ENCODE peak calls at places on chromosomes 7 and 10, in seven cellular contexts. X is GM12878, N is K562, O is HCT116, T is H1, E is HepG2, J is SK-N-SH. B is an unnamed sample.

GRCh38 chr7:134280508-134280907 is 36.2 kb downstream of the SLC35B4 start:
- DNase-seq in X (no peak), N (no peak), O (no peak), T (no peak), E (no peak), J (no peak), B (no peak)

GRCh38 chr10:6716521-6716920 is 136.4 kb upstream of the PRKCQ start:
- DNase-seq in X (no peak), N (no peak), O (no peak), T (no peak), E (no peak), J (no peak), B (no peak)

GRCh38 chr7:155108144-155108901 is 38.2 kb downstream of the HTR5A start:
- DNase-seq in X (no peak), N (no peak), O (no peak), T (no peak), E (no peak), J (no peak), B (no peak)

GRCh38 chr10:12081879-12082560 is 13.3 kb downstream of the DHTKD1 start:
- DNase-seq in X (no peak), N (no peak), O (no peak), T (no peak), E (no peak), J (no peak), B (no peak)

GRCh38 chr10:43594944-43595589 is 11.2 kb upstream of the ZNF485 start:
- DNase-seq in X (peak; percentile 84), N (no peak), O (no peak), T (no peak), E (no peak), J (no peak), B (no peak)

GRCh38 chr7:128410092-128410665 is 397 bp upstream of the IMPDH1 start:
- DNase-seq in X (no peak), N (peak; percentile 71), O (peak; percentile 48), T (no peak), E (no peak), J (peak; percentile 81), B (peak; percentile 63)

GRCh38 chr7:8325067-8325466 is 63.1 kb upstream of the ICA1 start:
- DNase-seq in X (no peak), N (no peak), O (no peak), T (no peak), E (no peak), J (no peak), B (no peak)

GRCh38 chr7:42099076-42099836 is 137.8 kb downstream of the GLI3 start:
- DNase-seq in X (no peak), N (no peak), O (no peak), T (no peak), E (no peak), J (no peak), B (no peak)

GRCh38 chr10:46523119-46523880 is 33.2 kb downstream of the GPRIN2 start:
- DNase-seq in X (no peak), N (no peak), O (peak; percentile 13), T (no peak), E (no peak), J (peak; percentile 48), B (no peak)

GRCh38 chr10:59072038-59072437 is 104.4 kb upstream of the PHYHIPL start:
- DNase-seq in X (no peak), N (no peak), O (no peak), T (no peak), E (no peak), J (no peak), B (no peak)

GRCh38 chr7:30931927-30932540 is 20.4 kb downstream of the AQP1 start:
- DNase-seq in X (no peak), N (peak; percentile 7), O (no peak), T (peak; percentile 1), E (no peak), J (peak; percentile 12), B (no peak)

GRCh38 chr7:80443336-80443735 is 68.5 kb downstream of the GNAT3 start:
- DNase-seq in X (no peak), N (no peak), O (no peak), T (no peak), E (no peak), J (no peak), B (no peak)

GRCh38 chr7:2006921-2007381 is 225.8 kb downstream of the MAD1L1 start:
- DNase-seq in X (no peak), N (no peak), O (no peak), T (no peak), E (no peak), J (no peak), B (no peak)

GRCh38 chr7:1263391-1263951 is 30.8 kb downstream of the UNCX start:
- DNase-seq in X (no peak), N (no peak), O (no peak), T (no peak), E (no peak), J (no peak), B (no peak)

GRCh38 chr10:22630229-22631174 is 83.9 kb downstream of the PIP4K2A start:
- DNase-seq in X (peak; percentile 92), N (peak; percentile 76), O (no peak), T (no peak), E (no peak), J (no peak), B (no peak)

GRCh38 chr7:152313879-152314604 is 121.8 kb downstream of the KMT2C start:
- DNase-seq in X (no peak), N (peak; percentile 74), O (peak; percentile 79), T (no peak), E (no peak), J (peak; percentile 55), B (peak; percentile 27)

GRCh38 chr10:133062635-133063034 is 25.1 kb upstream of the ADGRA1 start:
- DNase-seq in X (no peak), N (no peak), O (no peak), T (no peak), E (no peak), J (no peak), B (no peak)

GRCh38 chr10:59283456-59284082 is 78.8 kb downstream of the FAM13C start:
- DNase-seq in X (no peak), N (no peak), O (no peak), T (no peak), E (no peak), J (peak; percentile 58), B (no peak)

GRCh38 chr10:72084094-72084459 is 4.3 kb downstream of the SPOCK2 start:
- DNase-seq in X (no peak), N (no peak), O (no peak), T (no peak), E (no peak), J (no peak), B (no peak)

GRCh38 chr10:17022399-17022798 is 107.2 kb downstream of the CUBN start:
- DNase-seq in X (no peak), N (no peak), O (no peak), T (peak; percentile 48), E (no peak), J (no peak), B (no peak)
- TF ChIP-seq SIN3A in X (no peak), N (no peak), O (no peak), T (no peak), E (no peak), J (no peak), B (no peak)

GRCh38 chr10:62048473-62048872 is 147.0 kb downstream of the ARID5B start:
- DNase-seq in X (no peak), N (no peak), O (no peak), T (no peak), E (no peak), J (no peak), B (no peak)

GRCh38 chr10:62047240-62047897 is 145.9 kb downstream of the ARID5B start:
- DNase-seq in X (no peak), N (no peak), O (no peak), T (no peak), E (no peak), J (no peak), B (no peak)

GRCh38 chr10:62047960-62048383 is 146.5 kb downstream of the ARID5B start:
- DNase-seq in X (no peak), N (no peak), O (no peak), T (no peak), E (peak; percentile 25), J (no peak), B (no peak)

GRCh38 chr10:62045765-62046521 is 144.4 kb downstream of the ARID5B start:
- DNase-seq in X (no peak), N (no peak), O (no peak), T (no peak), E (peak; percentile 83), J (no peak), B (no peak)

GRCh38 chr10:62046522-62047239 is 145.2 kb downstream of the ARID5B start:
- DNase-seq in X (peak; percentile 55), N (no peak), O (no peak), T (no peak), E (peak; percentile 67), J (no peak), B (no peak)
- H3K4me1 ChIP-seq in X (peaks cover 68% of the 10 kb centered on the region), N (peaks cover 9% of the 10 kb centered on the region), O (peaks cover 22% of the 10 kb centered on the region), T (peaks cover 12% of the 10 kb centered on the region), E (peaks cover 77% of the 10 kb centered on the region), J (peaks cover 54% of the 10 kb centered on the region), B (peaks cover 83% of the 10 kb centered on the region)

GRCh38 chr10:128837478-128837877 is 629.6 kb upstream of the MGMT start:
- DNase-seq in X (no peak), N (no peak), O (no peak), T (no peak), E (no peak), J (no peak), B (no peak)

GRCh38 chr10:128839701-128840100 is 627.3 kb upstream of the MGMT start:
- DNase-seq in X (no peak), N (no peak), O (no peak), T (no peak), E (no peak), J (no peak), B (no peak)

GRCh38 chr10:128835361-128835760 is 631.7 kb upstream of the MGMT start:
- DNase-seq in X (no peak), N (no peak), O (no peak), T (no peak), E (no peak), J (no peak), B (no peak)

GRCh38 chr10:128843972-128844371 is 623.1 kb upstream of the MGMT start:
- DNase-seq in X (no peak), N (no peak), O (peak; percentile 2), T (no peak), E (no peak), J (no peak), B (no peak)

DNA sequence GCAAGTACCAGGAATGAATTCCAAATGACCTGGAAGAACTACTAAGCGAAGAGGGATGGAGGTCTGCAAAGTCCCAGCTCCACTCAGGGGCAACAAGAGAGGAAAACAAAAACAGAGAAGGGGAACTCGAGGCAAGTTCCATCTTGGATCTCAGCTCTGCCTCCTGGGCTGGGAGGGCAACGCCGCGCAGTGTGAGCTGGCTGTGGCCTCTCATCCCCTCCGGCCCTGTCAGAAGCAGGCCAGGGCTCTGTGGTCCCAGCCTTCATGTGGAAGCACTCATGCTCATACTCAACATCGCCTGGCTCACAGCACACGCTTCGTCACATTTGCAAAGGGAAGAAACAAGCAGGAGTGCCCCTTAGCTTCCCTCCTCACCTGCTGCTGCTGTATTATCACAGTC is 627.9 kb upstream of the MGMT start:
- DNase-seq in X (no peak), N (no peak), O (no peak), T (no peak), E (no peak), J (no peak), B (no peak)
- TF ChIP-seq SIN3A in X (no peak), N (no peak), O (no peak), T (no peak), E (no peak), J (no peak), B (no peak)

DNA sequence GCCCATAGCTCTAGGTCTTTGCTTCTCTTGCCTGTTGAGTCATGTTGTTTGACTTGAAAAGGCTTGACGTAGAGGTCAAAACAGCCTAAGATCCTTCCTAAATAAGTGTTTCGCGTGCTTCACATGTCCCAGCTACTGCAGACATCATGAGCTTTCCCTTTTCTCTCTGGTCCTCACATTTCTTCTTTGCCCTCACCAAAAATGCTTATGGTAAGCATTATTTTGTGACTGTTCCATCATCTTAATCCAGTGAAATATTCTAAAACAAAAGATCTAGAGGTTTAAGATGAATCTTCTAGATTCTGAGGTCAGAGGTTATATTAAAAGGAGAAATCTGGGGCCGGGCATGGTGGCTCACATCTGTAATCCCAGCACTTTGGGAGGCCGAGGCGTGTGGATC is 8.5 kb upstream of the ACSL5 start:
- DNase-seq in X (no peak), N (no peak), O (no peak), T (no peak), E (no peak), J (no peak), B (no peak)
- H3K4me1 ChIP-seq in X (no peaks in the 10 kb centered on the region), N (no peaks in the 10 kb centered on the region), O (peaks cover 66% of the 10 kb centered on the region), T (no peaks in the 10 kb centered on the region), E (peaks cover 70% of the 10 kb centered on the region), J (no peaks in the 10 kb centered on the region), B (peaks cover 4% of the 10 kb centered on the region)

B was measured in Panc1.